ENCODE peak calls at places on chromosomes 6 and 20, in seven cellular contexts. I is fibroblast of lung, Z is heart left ventricle, U is BJ, M is epithelial cell of esophagus, D is foreskin fibroblast, L is choroid plexus epithelial cell. Y is an unnamed sample.

GRCh38 chr20:18734525-18735189 is 78.9 kb upstream of the SCP2D1 start:
- DNase-seq in I (no peak), Z (no peak), U (peak), M (no peak), D (no peak), L (no peak), Y (no peak)

GRCh38 chr6:43926644-43927524 is 156.9 kb downstream of the VEGFA start:
- DNase-seq in I (peak), Z (no peak), U (peak), M (peak), D (peak), L (peak), Y (peak)

GRCh38 chr6:31624070-31624469 is 3.6 kb downstream of the PRRC2A start:
- DNase-seq in I (no peak), Z (no peak), U (no peak), M (no peak), D (no peak), L (no peak), Y (no peak)

GRCh38 chr6:125245523-125246264 is 56.1 kb downstream of the HDDC2 start:
- DNase-seq in I (no peak), Z (no peak), U (no peak), M (peak), D (no peak), L (no peak), Y (no peak)

GRCh38 chr6:83370607-83371006 is 60.2 kb downstream of the ME1 start:
- DNase-seq in I (peak), Z (no peak), U (no peak), M (no peak), D (no peak), L (peak), Y (no peak)

GRCh38 chr6:164695896-164696295 is 613.5 kb downstream of the C6orf118 start:
- DNase-seq in I (no peak), Z (no peak), U (no peak), M (no peak), D (no peak), L (no peak), Y (no peak)

GRCh38 chr6:46555129-46555528 is 63.9 kb upstream of the RCAN2 start:
- DNase-seq in I (no peak), Z (no peak), U (no peak), M (no peak), D (no peak), L (no peak), Y (no peak)

GRCh38 chr6:2970034-2970685 is 1.2 kb downstream of the SERPINB6 start:
- DNase-seq in I (no peak), Z (no peak), U (no peak), M (no peak), D (no peak), L (peak), Y (no peak)

GRCh38 chr6:46932941-46933340 is 11.2 kb upstream of the ADGRF5 start:
- DNase-seq in I (peak), Z (no peak), U (no peak), M (no peak), D (no peak), L (peak), Y (peak)

GRCh38 chr20:58639182-58640146 is 11.6 kb upstream of the STX16 start:
- DNase-seq in I (no peak), Z (no peak), U (no peak), M (no peak), D (no peak), L (no peak), Y (no peak)

GRCh38 chr6:74280130-74280692 is 584.2 kb downstream of the CD109 start:
- DNase-seq in I (no peak), Z (no peak), U (no peak), M (no peak), D (no peak), L (no peak), Y (no peak)

GRCh38 chr6:63465750-63466149 is 106.5 kb upstream of the LOC128125822 start:
- DNase-seq in I (no peak), Z (no peak), U (no peak), M (no peak), D (no peak), L (no peak), Y (no peak)

GRCh38 chr6:135976585-135976984 is 125.1 kb downstream of the PDE7B start:
- DNase-seq in I (no peak), Z (no peak), U (no peak), M (no peak), D (no peak), L (no peak), Y (no peak)

GRCh38 chr20:60266184-60266823 is 308.1 kb downstream of the CDH26 start:
- DNase-seq in I (no peak), Z (no peak), U (no peak), M (no peak), D (no peak), L (no peak), Y (no peak)

GRCh38 chr6:116616757-116617093 is 446 bp downstream of the RSPH4A start:
- DNase-seq in I (no peak), Z (peak), U (no peak), M (no peak), D (no peak), L (no peak), Y (no peak)

GRCh38 chr6:32761548-32761947 is 1.8 kb downstream of the HLA-DQB2 start:
- DNase-seq in I (no peak), Z (no peak), U (no peak), M (no peak), D (no peak), L (no peak), Y (no peak)

GRCh38 chr20:20894280-20894679 is 181.8 kb upstream of the RALGAPA2 start:
- DNase-seq in I (no peak), Z (no peak), U (no peak), M (no peak), D (no peak), L (no peak), Y (no peak)

GRCh38 chr6:163494279-163494727 is 79.8 kb downstream of the QKI start:
- DNase-seq in I (no peak), Z (no peak), U (peak), M (no peak), D (no peak), L (no peak), Y (peak)

GRCh38 chr6:46500382-46500781 is 9.1 kb upstream of the RCAN2 start:
- DNase-seq in I (no peak), Z (no peak), U (no peak), M (no peak), D (no peak), L (no peak), Y (no peak)

GRCh38 chr6:38514399-38514798 is 125.3 kb downstream of the BTBD9 start:
- DNase-seq in I (no peak), Z (no peak), U (no peak), M (no peak), D (no peak), L (no peak), Y (no peak)

GRCh38 chr6:170124836-170125235 is 166.0 kb downstream of the DLL1 start:
- DNase-seq in I (no peak), Z (no peak), U (no peak), M (peak), D (no peak), L (no peak), Y (no peak)

GRCh38 chr6:139164001-139164400 is 29.1 kb downstream of the HECA start:
- DNase-seq in I (no peak), Z (no peak), U (no peak), M (no peak), D (no peak), L (no peak), Y (no peak)

GRCh38 chr6:121664199-121664598 is 228.8 kb downstream of the GJA1 start:
- DNase-seq in I (peak), Z (no peak), U (no peak), M (no peak), D (no peak), L (no peak), Y (no peak)

GRCh38 chr20:59723607-59724456 is 119.5 kb downstream of the PHACTR3 start:
- DNase-seq in I (no peak), Z (no peak), U (peak), M (no peak), D (no peak), L (no peak), Y (no peak)

GRCh38 chr6:29011276-29011734 is 6.2 kb upstream of the ZNF311 start:
- DNase-seq in I (peak), Z (no peak), U (no peak), M (peak), D (peak), L (peak), Y (peak)

GRCh38 chr6:33344771-33345697 is 27.5 kb upstream of the ZBTB22 start:
- DNase-seq in I (peak), Z (no peak), U (peak), M (peak), D (peak), L (peak), Y (peak)

GRCh38 chr6:145015739-145016558 is 719.4 kb downstream of the EPM2A start:
- DNase-seq in I (peak), Z (no peak), U (peak), M (peak), D (peak), L (peak), Y (peak)

GRCh38 chr6:104019075-104019474 is 840.6 kb downstream of the HACE1 start:
- DNase-seq in I (no peak), Z (no peak), U (no peak), M (no peak), D (no peak), L (no peak), Y (no peak)

GRCh38 chr20:12051206-12052163 is 133.8 kb downstream of the BTBD3 start:
- DNase-seq in I (no peak), Z (no peak), U (no peak), M (no peak), D (no peak), L (no peak), Y (peak)

GRCh38 chr6:25755496-25755895 is 954 bp downstream of the SLC17A4 start:
- DNase-seq in I (no peak), Z (no peak), U (no peak), M (no peak), D (no peak), L (no peak), Y (no peak)
- H3K4me3 ChIP-seq in I (no peak), Z (no peak), U (no peak), M (no peak), D (no peak), L (no peak), Y (no peak)

DNA sequence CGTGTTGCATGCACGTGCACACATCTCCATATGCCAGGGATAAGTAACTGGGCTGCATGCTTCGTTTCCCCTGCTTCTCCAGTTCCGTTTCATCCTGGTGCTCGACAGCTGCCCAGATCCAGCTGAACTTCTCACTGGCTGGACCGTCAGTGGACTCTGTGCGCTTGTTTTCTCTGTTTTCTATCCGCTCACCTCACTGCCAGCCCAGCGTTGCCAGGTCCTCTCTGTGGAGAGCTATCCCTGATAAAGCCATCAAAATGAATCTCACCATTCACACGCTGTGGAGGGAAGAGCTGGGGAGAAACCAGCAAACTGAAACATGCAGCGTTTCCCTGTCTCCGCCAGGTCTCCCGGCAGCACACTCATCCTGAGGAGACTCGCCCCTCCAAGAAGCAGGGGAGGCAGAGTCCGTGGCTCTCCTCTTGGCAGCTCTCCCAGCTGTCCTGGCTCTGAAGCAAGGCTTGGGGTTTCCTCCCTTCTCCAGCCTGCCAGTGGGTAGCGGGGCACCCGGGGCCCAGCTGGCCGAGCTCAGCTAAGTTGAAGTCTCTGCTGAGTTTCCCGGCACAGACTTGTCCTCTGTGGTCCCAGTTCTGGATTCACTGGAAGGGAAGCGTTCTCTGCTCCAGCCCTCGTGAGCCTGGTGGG is 160.9 kb downstream of the DTNBP1 start:
- DNase-seq in I (peak), Z (peak), U (no peak), M (peak), D (no peak), L (peak), Y (peak)
- TF ChIP-seq CTCF in I (no peak), Z (no peak), U (no peak), M (no peak), D (no peak), L (no peak), Y (no peak)

DNA sequence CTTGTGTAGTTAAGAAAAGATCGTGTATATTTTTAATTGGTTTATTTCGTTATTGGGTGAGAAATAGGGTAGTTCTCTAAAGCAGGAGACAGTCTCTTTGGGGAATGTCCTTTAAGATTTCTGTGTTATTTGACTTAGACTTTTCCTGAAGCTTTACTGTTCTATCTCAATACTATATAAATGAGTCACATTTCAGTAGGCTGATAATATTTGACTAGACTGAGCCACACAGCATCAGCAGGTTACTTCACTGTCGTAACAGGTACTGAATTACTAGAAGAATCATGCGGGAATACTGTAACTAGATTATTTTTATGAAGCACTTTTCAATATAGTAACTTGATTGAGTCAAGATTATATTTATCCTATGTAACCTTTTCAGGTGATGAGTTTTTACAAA is 1.4 kb downstream of the SMAP1 start:
- DNase-seq in I (no peak), Z (no peak), U (no peak), M (peak), D (no peak), L (peak), Y (no peak)
- H3K4me3 ChIP-seq in I (peak), Z (peak), U (no peak), M (peak), D (peak), L (no peak), Y (peak)

DNA sequence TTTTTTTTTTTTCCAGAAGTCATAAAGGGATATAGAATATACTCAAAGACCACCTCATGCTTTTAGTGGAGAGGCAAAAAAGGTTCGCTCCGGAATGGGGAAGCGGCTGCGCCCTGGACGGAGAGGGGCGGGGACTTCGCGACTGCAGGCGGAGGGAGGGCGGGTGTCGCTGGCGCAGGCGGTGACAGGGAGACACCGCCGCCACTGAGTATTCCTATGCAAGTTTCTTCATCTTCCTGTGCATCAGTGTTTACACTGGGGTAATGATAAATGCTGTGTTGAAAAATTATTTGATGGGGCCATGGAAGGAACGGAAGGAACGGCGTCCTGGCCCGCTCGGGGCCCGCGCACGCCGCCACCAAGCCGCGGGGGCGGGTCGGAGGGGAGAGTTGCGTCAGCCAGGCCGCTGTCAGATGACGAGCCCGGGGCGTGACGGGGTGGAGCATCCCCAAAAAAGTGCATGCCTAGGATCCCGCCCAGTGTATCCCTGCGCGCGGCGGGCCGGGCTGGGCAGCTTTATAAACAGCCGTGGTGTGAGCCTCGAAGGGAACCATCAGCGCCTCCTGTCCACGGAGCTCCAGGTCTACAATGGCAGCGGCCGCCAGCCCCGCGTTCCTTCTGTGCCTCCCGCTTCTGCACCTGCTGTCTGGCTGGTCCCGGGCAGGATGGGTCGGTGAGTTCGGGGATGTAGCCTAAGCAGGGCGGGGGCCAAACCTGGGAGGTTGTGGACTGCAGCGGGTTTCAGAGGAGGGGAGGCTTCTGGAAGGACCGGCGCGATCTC is at the start of gene ULBP1:
- DNase-seq in I (peak), Z (peak), U (peak), M (peak), D (peak), L (peak), Y (peak)
- TF ChIP-seq CTCF in I (no peak), Z (peak), U (peak), M (peak), D (peak), L (peak), Y (no peak)

GRCh38 chr20:33445881-33446615 is 2.5 kb upstream of the SNTA1 start:
- DNase-seq in I (no peak), Z (no peak), U (no peak), M (no peak), D (no peak), L (no peak), Y (no peak)

GRCh38 chr20:33443006-33443511 is 504 bp downstream of the SNTA1 start:
- DNase-seq in I (no peak), Z (no peak), U (no peak), M (no peak), D (no peak), L (no peak), Y (no peak)

GRCh38 chr20:33443512-33444239 is at the start of gene SNTA1:
- DNase-seq in I (peak), Z (peak), U (no peak), M (peak), D (peak), L (peak), Y (peak)

GRCh38 chr20:33442136-33443005 is 1.2 kb downstream of the SNTA1 start:
- DNase-seq in I (no peak), Z (no peak), U (no peak), M (no peak), D (no peak), L (peak), Y (no peak)

DNA sequence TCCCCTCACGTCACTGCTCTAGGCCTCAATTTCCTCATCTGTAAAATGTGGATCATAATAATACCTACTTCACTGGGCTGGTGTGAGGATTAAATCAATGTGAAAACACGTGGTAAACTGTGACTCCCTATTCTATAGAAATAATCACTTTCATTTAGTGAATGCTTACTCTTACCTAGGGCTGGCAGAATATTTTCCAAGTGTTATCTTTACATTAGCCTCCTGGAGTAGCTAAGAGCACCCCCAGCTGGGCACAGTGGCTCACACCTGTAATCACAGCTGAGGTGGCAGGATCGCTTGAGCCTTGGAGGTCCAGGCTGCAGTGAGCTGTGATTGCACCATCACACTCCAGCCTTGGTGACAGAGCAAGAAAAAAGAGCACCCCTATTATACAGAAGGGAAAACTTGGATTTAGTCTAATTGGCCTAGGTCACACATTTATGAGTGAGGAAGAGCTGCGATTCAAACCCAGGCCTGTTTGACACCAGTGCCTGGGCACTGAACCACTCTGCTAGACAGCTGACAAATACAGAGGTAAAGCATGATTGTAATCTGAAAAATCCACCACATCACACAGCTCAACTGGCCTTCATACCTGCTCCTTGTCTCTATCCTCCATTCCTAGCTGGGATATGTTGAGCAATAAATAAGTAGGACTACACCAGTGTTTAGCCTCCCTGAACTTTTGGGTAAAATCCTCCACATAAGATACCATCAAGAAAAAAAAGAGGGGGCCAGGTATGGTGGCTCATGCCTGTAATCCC is 1.4 kb upstream of the SNTA1 start:
- DNase-seq in I (peak), Z (no peak), U (no peak), M (peak), D (no peak), L (peak), Y (peak)
- H3K4me3 ChIP-seq in I (no peak), Z (peak), U (no peak), M (no peak), D (peak), L (no peak), Y (peak)

GRCh38 chr6:112228480-112229332 is 25.7 kb downstream of the LAMA4 start:
- DNase-seq in I (no peak), Z (no peak), U (no peak), M (no peak), D (no peak), L (no peak), Y (no peak)
- TF ChIP-seq CTCF in I (no peak), Z (no peak), U (no peak), M (no peak), D (no peak), L (no peak), Y (no peak)

GRCh38 chr6:143949962-143950361 is 58.1 kb downstream of the PLAGL1 start:
- DNase-seq in I (no peak), Z (no peak), U (no peak), M (no peak), D (no peak), L (no peak), Y (no peak)
- H3K4me3 ChIP-seq in I (no peak), Z (no peak), U (no peak), M (no peak), D (no peak), L (no peak), Y (no peak)

DNA sequence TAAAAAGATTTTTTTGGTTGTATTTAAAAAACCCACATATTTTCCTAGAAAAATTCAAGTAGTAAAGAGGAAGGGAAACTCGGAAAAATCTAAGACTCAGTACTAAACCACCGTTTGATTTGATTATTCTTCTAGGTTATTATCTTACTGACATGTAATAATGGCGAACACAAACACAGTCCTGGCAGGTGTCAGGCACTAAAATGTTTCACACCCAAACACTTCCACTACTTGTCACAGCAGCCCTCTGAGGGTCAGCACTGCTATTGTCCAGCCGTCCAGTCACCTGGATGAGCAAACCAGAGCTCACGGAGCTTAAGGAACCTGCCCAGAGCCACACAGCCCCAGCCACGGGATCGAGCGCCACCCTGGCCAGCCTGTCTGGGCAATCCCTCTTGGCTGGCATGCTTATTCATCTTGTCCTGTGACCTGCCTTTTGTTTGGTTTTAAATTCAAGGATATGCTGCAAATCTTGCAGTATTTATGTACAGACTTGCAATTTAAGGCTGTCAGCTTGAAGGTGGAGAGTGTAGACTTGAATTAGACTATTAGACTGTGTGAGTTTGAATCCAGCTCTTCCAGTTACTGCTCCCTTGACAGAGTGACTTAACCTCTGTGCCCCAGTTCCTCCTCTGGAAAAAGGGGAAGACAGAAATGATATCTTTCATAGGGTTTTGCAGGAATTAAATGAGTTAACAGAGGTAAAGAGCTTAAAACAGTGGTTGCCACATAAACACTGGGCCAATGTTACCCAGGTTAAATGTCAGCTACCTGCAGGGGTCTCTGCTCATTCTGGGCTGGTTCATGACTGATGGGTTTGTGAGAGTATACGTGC is 82.2 kb downstream of the CDYL start:
- DNase-seq in I (no peak), Z (no peak), U (no peak), M (peak), D (no peak), L (no peak), Y (no peak)
- TF ChIP-seq CTCF in I (no peak), Z (no peak), U (no peak), M (no peak), D (no peak), L (no peak), Y (no peak)